ENCODE peak calls at places on chromosomes 12 and 14, in five cellular contexts. I, V, F, B and T are unnamed samples. For H3K36me3, the result is how much of the 10 kb centered on the place peaks cover.

GRCh38 chr14:94368956-94369355 is 19.4 kb downstream of the SERPINA1 start:
- DNase-seq in I (no peak), V (no peak), F (no peak), B (no peak), T (no peak)

GRCh38 chr12:40012709-40013108 is 93.2 kb downstream of the SLC2A13 start:
- DNase-seq in I (no peak), V (no peak), F (no peak), B (no peak), T (no peak)

GRCh38 chr14:98953544-98954346 is 318.3 kb downstream of the BCL11B start:
- DNase-seq in I (no peak), V (no peak), F (peak), B (no peak), T (no peak)

GRCh38 chr12:68237068-68237467 is 11.5 kb upstream of the IL26 start:
- DNase-seq in I (no peak), V (no peak), F (no peak), B (no peak), T (no peak)

GRCh38 chr12:64400041-64400440 is 4.2 kb upstream of the XPOT start:
- DNase-seq in I (no peak), V (no peak), F (no peak), B (peak), T (no peak)

GRCh38 chr14:35818346-35819115 is 7.6 kb upstream of the BRMS1L start:
- DNase-seq in I (peak), V (no peak), F (no peak), B (peak), T (no peak)

GRCh38 chr14:79510659-79511058 is 700.6 kb downstream of the DIO2 start:
- DNase-seq in I (peak), V (no peak), F (no peak), B (peak), T (peak)

GRCh38 chr12:117300131-117300530 is 61.3 kb downstream of the NOS1 start:
- DNase-seq in I (peak), V (no peak), F (no peak), B (no peak), T (no peak)

GRCh38 chr12:108065061-108065460 is 64.0 kb upstream of the WSCD2 start:
- DNase-seq in I (no peak), V (no peak), F (no peak), B (no peak), T (no peak)

GRCh38 chr14:32552766-32553165 is 223.7 kb downstream of the AKAP6 start:
- DNase-seq in I (no peak), V (no peak), F (no peak), B (no peak), T (no peak)

GRCh38 chr14:37593496-37594237 is 1.4 kb downstream of the FOXA1 start:
- DNase-seq in I (no peak), V (no peak), F (no peak), B (no peak), T (no peak)

GRCh38 chr12:82904219-82904795 is 217.6 kb downstream of the TMTC2 start:
- DNase-seq in I (peak), V (no peak), F (no peak), B (no peak), T (no peak)

GRCh38 chr12:49964849-49965624 is 3.4 kb downstream of the AQP5 start:
- DNase-seq in I (no peak), V (no peak), F (no peak), B (no peak), T (no peak)

GRCh38 chr12:19910681-19911080 is 457.7 kb upstream of the PDE3A start:
- DNase-seq in I (no peak), V (no peak), F (no peak), B (no peak), T (no peak)

GRCh38 chr12:10904686-10905085 is 4.7 kb downstream of the TAS2R13 start:
- DNase-seq in I (no peak), V (no peak), F (no peak), B (no peak), T (no peak)

GRCh38 chr12:23560611-23561010 is 388.9 kb downstream of the SOX5 start:
- DNase-seq in I (no peak), V (no peak), F (no peak), B (no peak), T (no peak)

GRCh38 chr12:132190834-132191500 is 46.7 kb downstream of the NOC4L start:
- DNase-seq in I (no peak), V (peak), F (no peak), B (no peak), T (no peak)

GRCh38 chr14:103232831-103233319 is 101.2 kb upstream of the EIF5 start:
- DNase-seq in I (no peak), V (peak), F (no peak), B (no peak), T (no peak)

GRCh38 chr14:39492267-39492666 is 60.0 kb upstream of the FBXO33 start:
- DNase-seq in I (peak), V (no peak), F (no peak), B (peak), T (peak)

GRCh38 chr14:104039214-104039613 is 46.3 kb upstream of the ASPG start:
- DNase-seq in I (no peak), V (no peak), F (no peak), B (no peak), T (no peak)

GRCh38 chr12:113361574-113362370 is 3.4 kb downstream of the PLBD2 start:
- DNase-seq in I (no peak), V (no peak), F (no peak), B (no peak), T (no peak)

GRCh38 chr14:31190717-31191263 is 16.8 kb downstream of the HECTD1 start:
- DNase-seq in I (no peak), V (no peak), F (no peak), B (no peak), T (no peak)

DNA sequence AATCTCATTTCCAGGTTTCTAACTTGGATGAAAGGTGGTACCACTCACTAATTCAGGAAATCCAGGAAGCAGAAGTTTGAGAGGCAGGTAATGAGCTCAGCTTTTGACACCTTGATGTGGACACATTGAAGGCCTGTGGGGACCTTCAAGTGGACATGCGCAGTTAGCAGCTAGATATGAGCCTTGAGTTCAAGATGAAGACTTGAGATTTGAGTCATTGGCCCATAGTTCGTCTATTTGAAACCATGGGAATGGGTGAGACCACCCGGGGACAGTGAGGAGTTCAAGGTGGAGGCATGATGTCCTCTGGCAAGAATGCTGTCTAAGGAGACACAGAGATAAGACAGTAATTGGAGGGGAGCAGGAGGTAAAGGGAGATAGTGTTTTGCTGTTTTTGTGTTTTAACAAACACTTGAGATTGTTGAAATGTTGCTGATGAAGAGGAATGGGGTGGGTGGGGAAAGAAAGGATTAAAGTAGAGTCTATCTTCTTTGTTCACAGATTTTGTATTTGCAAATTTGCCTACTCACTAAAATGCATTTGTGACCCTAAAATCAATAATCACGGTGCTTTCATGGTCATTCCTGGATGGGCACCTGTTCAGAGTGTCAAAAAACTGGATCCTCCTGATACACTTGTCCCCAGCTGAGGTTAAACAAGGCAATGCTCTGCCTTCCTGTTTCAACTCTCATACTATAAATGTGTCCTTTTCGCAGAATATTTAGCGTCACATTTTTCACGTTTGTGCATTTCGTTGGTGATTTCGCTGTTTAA is 69.5 kb upstream of the PLXNC1 start:
- DNase-seq in I (no peak), V (no peak), F (no peak), B (no peak), T (no peak)
- H3K4me3 ChIP-seq in I (no peak), V (no peak), F (no peak), B (no peak), T (no peak)

DNA sequence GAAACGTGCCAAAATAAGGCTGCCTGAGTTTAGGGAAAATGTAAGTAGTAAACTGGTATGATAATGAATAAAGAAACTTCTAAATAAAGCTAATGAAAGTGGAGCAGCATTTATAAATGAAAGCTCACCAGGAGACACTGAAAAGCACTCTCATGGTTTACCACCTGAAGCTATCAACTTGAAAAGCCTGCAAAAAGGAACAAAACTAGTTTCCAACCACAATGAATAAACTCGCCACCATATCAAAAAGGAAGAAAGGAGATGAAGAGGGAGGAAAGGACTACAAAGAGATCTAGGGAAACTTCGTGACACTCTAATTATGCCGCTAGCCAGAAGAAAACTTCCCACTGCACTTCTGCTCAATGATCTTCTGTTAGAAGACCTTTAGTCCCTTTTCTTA is 66.7 kb downstream of the MED13L start:
- DNase-seq in I (no peak), V (no peak), F (no peak), B (no peak), T (no peak)
- H3K36me3 ChIP-seq in I (under half), V (under half), F (under half), B (under half), T (under half)

GRCh38 chr14:69500736-69501135 is 16.2 kb downstream of the PLEKHD1 start:
- DNase-seq in I (no peak), V (peak), F (no peak), B (no peak), T (no peak)
- TF ChIP-seq CTCF in I (no peak), V (no peak), F (no peak), B (no peak), T (no peak)

GRCh38 chr14:51849095-51849494 is 11.3 kb upstream of the GNG2 start:
- DNase-seq in I (peak), V (no peak), F (no peak), B (no peak), T (no peak)

GRCh38 chr14:51847489-51847796 is 13.0 kb upstream of the GNG2 start:
- DNase-seq in I (no peak), V (no peak), F (no peak), B (no peak), T (no peak)

GRCh38 chr14:51845811-51846210 is 14.6 kb upstream of the GNG2 start:
- DNase-seq in I (no peak), V (no peak), F (no peak), B (no peak), T (no peak)

GRCh38 chr14:51846631-51847488 is 13.6 kb upstream of the GNG2 start:
- DNase-seq in I (no peak), V (peak), F (peak), B (peak), T (no peak)

DNA sequence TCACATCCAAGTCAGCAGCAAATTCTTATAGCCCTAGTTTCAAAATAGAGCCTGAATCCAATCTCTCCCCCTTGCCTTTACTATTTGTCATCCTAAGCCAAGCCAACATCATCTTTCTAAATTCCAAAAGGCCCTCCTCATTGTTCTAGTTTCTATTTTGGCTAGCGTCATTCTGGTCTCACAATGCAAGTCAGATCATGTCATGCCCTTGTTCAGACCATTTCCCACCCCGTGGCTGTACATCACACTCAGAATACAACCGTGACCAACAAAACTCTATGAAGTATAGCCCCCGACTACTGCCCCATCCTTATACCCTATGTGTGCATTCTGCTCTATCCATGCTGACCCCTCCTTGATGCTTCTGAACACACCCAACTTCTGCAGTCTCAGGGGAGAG is 12.3 kb upstream of the GNG2 start:
- DNase-seq in I (no peak), V (no peak), F (no peak), B (no peak), T (no peak)
- H3K4me3 ChIP-seq in I (no peak), V (no peak), F (no peak), B (no peak), T (no peak)